ENCODE peak calls at places on chromosomes 5 and 9, in ten cellular contexts. One of them, this sample, is unnamed.

GRCh38 chr9:129206921-129207320 is 28.9 kb upstream of the IER5L start:
- DNase-seq in heart left ventricle: no peak
- DNase-seq in NB4: no peak
- DNase-seq in body of pancreas: no peak
- DNase-seq in IMR-90: no peak
- DNase-seq in breast epithelium: no peak
- DNase-seq in GM12892: no peak
- DNase-seq in endothelial cell of umbilical vein: no peak
- DNase-seq in transverse colon: no peak
- DNase-seq in K562: no peak
- DNase-seq in this sample: no peak

GRCh38 chr9:123763910-123764588 is 165.9 kb downstream of the DENND1A start:
- DNase-seq in heart left ventricle: no peak
- DNase-seq in NB4: no peak
- DNase-seq in body of pancreas: no peak
- DNase-seq in IMR-90: peak
- DNase-seq in breast epithelium: no peak
- DNase-seq in GM12892: no peak
- DNase-seq in endothelial cell of umbilical vein: no peak
- DNase-seq in transverse colon: no peak
- DNase-seq in K562: no peak
- DNase-seq in this sample: no peak

GRCh38 chr9:79570449-79571308 is 1.1 kb upstream of the TLE4 start:
- DNase-seq in heart left ventricle: peak
- DNase-seq in NB4: peak
- DNase-seq in body of pancreas: no peak
- DNase-seq in IMR-90: peak
- DNase-seq in breast epithelium: peak
- DNase-seq in GM12892: peak
- DNase-seq in endothelial cell of umbilical vein: peak
- DNase-seq in transverse colon: peak
- DNase-seq in K562: peak
- DNase-seq in this sample: peak

GRCh38 chr5:95124731-95125130 is 160.2 kb downstream of the MCTP1 start:
- DNase-seq in heart left ventricle: no peak
- DNase-seq in NB4: no peak
- DNase-seq in body of pancreas: no peak
- DNase-seq in IMR-90: no peak
- DNase-seq in breast epithelium: no peak
- DNase-seq in GM12892: no peak
- DNase-seq in endothelial cell of umbilical vein: no peak
- DNase-seq in transverse colon: no peak
- DNase-seq in K562: no peak
- DNase-seq in this sample: no peak

GRCh38 chr5:179393078-179393477 is 47.8 kb upstream of the ADAMTS2 start:
- DNase-seq in heart left ventricle: no peak
- DNase-seq in NB4: peak
- DNase-seq in body of pancreas: no peak
- DNase-seq in IMR-90: peak
- DNase-seq in breast epithelium: no peak
- DNase-seq in GM12892: no peak
- DNase-seq in endothelial cell of umbilical vein: no peak
- DNase-seq in transverse colon: no peak
- DNase-seq in K562: no peak
- DNase-seq in this sample: no peak

GRCh38 chr5:109619661-109620060 is 70.1 kb upstream of the MAN2A1 start:
- DNase-seq in heart left ventricle: no peak
- DNase-seq in NB4: no peak
- DNase-seq in body of pancreas: no peak
- DNase-seq in IMR-90: no peak
- DNase-seq in breast epithelium: no peak
- DNase-seq in GM12892: no peak
- DNase-seq in endothelial cell of umbilical vein: no peak
- DNase-seq in transverse colon: no peak
- DNase-seq in K562: no peak
- DNase-seq in this sample: no peak

GRCh38 chr9:136054798-136055714 is 40.0 kb downstream of the NACC2 start:
- DNase-seq in heart left ventricle: no peak
- DNase-seq in NB4: no peak
- DNase-seq in body of pancreas: no peak
- DNase-seq in IMR-90: no peak
- DNase-seq in breast epithelium: no peak
- DNase-seq in GM12892: peak
- DNase-seq in endothelial cell of umbilical vein: no peak
- DNase-seq in transverse colon: no peak
- DNase-seq in K562: no peak
- DNase-seq in this sample: no peak

GRCh38 chr5:90248640-90249039 is 160.9 kb downstream of the CETN3 start:
- DNase-seq in heart left ventricle: no peak
- DNase-seq in NB4: no peak
- DNase-seq in body of pancreas: no peak
- DNase-seq in IMR-90: no peak
- DNase-seq in breast epithelium: no peak
- DNase-seq in GM12892: no peak
- DNase-seq in endothelial cell of umbilical vein: no peak
- DNase-seq in transverse colon: no peak
- DNase-seq in K562: no peak
- DNase-seq in this sample: no peak

GRCh38 chr5:127697894-127698600 is 5.1 kb upstream of the CCDC192 start:
- DNase-seq in heart left ventricle: no peak
- DNase-seq in NB4: no peak
- DNase-seq in body of pancreas: no peak
- DNase-seq in IMR-90: peak
- DNase-seq in breast epithelium: no peak
- DNase-seq in GM12892: no peak
- DNase-seq in endothelial cell of umbilical vein: no peak
- DNase-seq in transverse colon: no peak
- DNase-seq in K562: no peak
- DNase-seq in this sample: no peak

GRCh38 chr9:119967867-119968535 is 598.8 kb upstream of the BRINP1 start:
- DNase-seq in heart left ventricle: no peak
- DNase-seq in NB4: no peak
- DNase-seq in body of pancreas: no peak
- DNase-seq in IMR-90: no peak
- DNase-seq in breast epithelium: no peak
- DNase-seq in GM12892: no peak
- DNase-seq in endothelial cell of umbilical vein: no peak
- DNase-seq in transverse colon: no peak
- DNase-seq in K562: no peak
- DNase-seq in this sample: no peak

GRCh38 chr5:145471831-145472616 is 363.1 kb downstream of the PRELID2 start:
- DNase-seq in heart left ventricle: no peak
- DNase-seq in NB4: no peak
- DNase-seq in body of pancreas: peak
- DNase-seq in IMR-90: peak
- DNase-seq in breast epithelium: no peak
- DNase-seq in GM12892: no peak
- DNase-seq in endothelial cell of umbilical vein: peak
- DNase-seq in transverse colon: no peak
- DNase-seq in K562: peak
- DNase-seq in this sample: peak

GRCh38 chr5:140295414-140295813 is 7.5 kb downstream of the PFDN1 start:
- DNase-seq in heart left ventricle: peak
- DNase-seq in NB4: peak
- DNase-seq in body of pancreas: peak
- DNase-seq in IMR-90: peak
- DNase-seq in breast epithelium: no peak
- DNase-seq in GM12892: no peak
- DNase-seq in endothelial cell of umbilical vein: peak
- DNase-seq in transverse colon: peak
- DNase-seq in K562: peak
- DNase-seq in this sample: peak

GRCh38 chr5:140297283-140297682 is 5.6 kb downstream of the PFDN1 start:
- DNase-seq in heart left ventricle: no peak
- DNase-seq in NB4: no peak
- DNase-seq in body of pancreas: no peak
- DNase-seq in IMR-90: no peak
- DNase-seq in breast epithelium: no peak
- DNase-seq in GM12892: no peak
- DNase-seq in endothelial cell of umbilical vein: no peak
- DNase-seq in transverse colon: no peak
- DNase-seq in K562: no peak
- DNase-seq in this sample: no peak

GRCh38 chr5:140298183-140298601 is 4.7 kb downstream of the PFDN1 start:
- DNase-seq in heart left ventricle: no peak
- DNase-seq in NB4: no peak
- DNase-seq in body of pancreas: no peak
- DNase-seq in IMR-90: peak
- DNase-seq in breast epithelium: no peak
- DNase-seq in GM12892: no peak
- DNase-seq in endothelial cell of umbilical vein: peak
- DNase-seq in transverse colon: no peak
- DNase-seq in K562: no peak
- DNase-seq in this sample: no peak

GRCh38 chr5:140294753-140295152 is 8.1 kb downstream of the PFDN1 start:
- DNase-seq in heart left ventricle: no peak
- DNase-seq in NB4: no peak
- DNase-seq in body of pancreas: no peak
- DNase-seq in IMR-90: no peak
- DNase-seq in breast epithelium: no peak
- DNase-seq in GM12892: no peak
- DNase-seq in endothelial cell of umbilical vein: no peak
- DNase-seq in transverse colon: no peak
- DNase-seq in K562: no peak
- DNase-seq in this sample: no peak

GRCh38 chr5:140296289-140296688 is 6.6 kb downstream of the PFDN1 start:
- DNase-seq in heart left ventricle: no peak
- DNase-seq in NB4: no peak
- DNase-seq in body of pancreas: no peak
- DNase-seq in IMR-90: no peak
- DNase-seq in breast epithelium: no peak
- DNase-seq in GM12892: no peak
- DNase-seq in endothelial cell of umbilical vein: peak
- DNase-seq in transverse colon: no peak
- DNase-seq in K562: no peak
- DNase-seq in this sample: no peak
- TF ChIP-seq POLR2A in heart left ventricle: no peak
- TF ChIP-seq POLR2A in NB4: no peak
- TF ChIP-seq POLR2A in body of pancreas: no peak
- TF ChIP-seq POLR2A in IMR-90: no peak
- TF ChIP-seq POLR2A in breast epithelium: no peak
- TF ChIP-seq POLR2A in GM12892: no peak
- TF ChIP-seq POLR2A in endothelial cell of umbilical vein: no peak
- TF ChIP-seq POLR2A in transverse colon: no peak
- TF ChIP-seq POLR2A in K562: no peak
- TF ChIP-seq POLR2A in this sample: no peak

GRCh38 chr5:139262414-139263139 is 31.0 kb upstream of the MATR3 start:
- DNase-seq in heart left ventricle: peak
- DNase-seq in NB4: peak
- DNase-seq in body of pancreas: peak
- DNase-seq in IMR-90: peak
- DNase-seq in breast epithelium: peak
- DNase-seq in GM12892: peak
- DNase-seq in endothelial cell of umbilical vein: peak
- DNase-seq in transverse colon: peak
- DNase-seq in K562: peak
- DNase-seq in this sample: peak
- TF ChIP-seq POLR2A in heart left ventricle: no peak
- TF ChIP-seq POLR2A in NB4: no peak
- TF ChIP-seq POLR2A in body of pancreas: no peak
- TF ChIP-seq POLR2A in IMR-90: peak
- TF ChIP-seq POLR2A in breast epithelium: no peak
- TF ChIP-seq POLR2A in GM12892: no peak
- TF ChIP-seq POLR2A in endothelial cell of umbilical vein: no peak
- TF ChIP-seq POLR2A in transverse colon: no peak
- TF ChIP-seq POLR2A in K562: no peak
- TF ChIP-seq POLR2A in this sample: no peak

DNA sequence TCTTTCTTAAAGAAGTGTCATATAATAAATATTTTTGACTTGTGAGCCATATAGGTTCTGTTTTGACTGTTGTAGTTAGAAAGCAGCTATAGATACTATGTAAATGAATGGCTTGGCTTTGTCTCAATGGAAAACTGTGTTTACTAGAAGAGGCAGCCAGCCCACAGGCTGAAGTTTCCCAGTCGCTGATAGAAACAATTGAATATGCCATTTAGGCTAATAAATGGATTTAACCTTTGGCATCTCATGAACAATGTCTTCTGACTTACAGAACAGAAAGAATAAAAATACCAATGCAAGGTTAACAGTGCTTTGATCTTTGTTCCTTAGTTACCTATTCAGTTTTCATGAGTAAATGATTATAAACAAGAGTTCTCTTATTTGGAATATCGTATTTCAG is 120.6 kb downstream of the PAM start:
- DNase-seq in heart left ventricle: no peak
- DNase-seq in NB4: no peak
- DNase-seq in body of pancreas: no peak
- DNase-seq in IMR-90: no peak
- DNase-seq in breast epithelium: no peak
- DNase-seq in GM12892: no peak
- DNase-seq in endothelial cell of umbilical vein: peak
- DNase-seq in transverse colon: no peak
- DNase-seq in K562: no peak
- DNase-seq in this sample: no peak
- TF ChIP-seq POLR2A in heart left ventricle: no peak
- TF ChIP-seq POLR2A in NB4: no peak
- TF ChIP-seq POLR2A in body of pancreas: no peak
- TF ChIP-seq POLR2A in IMR-90: no peak
- TF ChIP-seq POLR2A in breast epithelium: no peak
- TF ChIP-seq POLR2A in GM12892: no peak
- TF ChIP-seq POLR2A in endothelial cell of umbilical vein: no peak
- TF ChIP-seq POLR2A in transverse colon: no peak
- TF ChIP-seq POLR2A in K562: no peak
- TF ChIP-seq POLR2A in this sample: no peak

GRCh38 chr5:143506881-143507552 is 103.5 kb upstream of the NR3C1 start:
- DNase-seq in heart left ventricle: no peak
- DNase-seq in NB4: no peak
- DNase-seq in body of pancreas: peak
- DNase-seq in IMR-90: peak
- DNase-seq in breast epithelium: no peak
- DNase-seq in GM12892: no peak
- DNase-seq in endothelial cell of umbilical vein: peak
- DNase-seq in transverse colon: no peak
- DNase-seq in K562: no peak
- DNase-seq in this sample: no peak

GRCh38 chr5:143505934-143506333 is 102.4 kb upstream of the NR3C1 start:
- DNase-seq in heart left ventricle: no peak
- DNase-seq in NB4: no peak
- DNase-seq in body of pancreas: no peak
- DNase-seq in IMR-90: no peak
- DNase-seq in breast epithelium: no peak
- DNase-seq in GM12892: no peak
- DNase-seq in endothelial cell of umbilical vein: no peak
- DNase-seq in transverse colon: no peak
- DNase-seq in K562: no peak
- DNase-seq in this sample: no peak

GRCh38 chr5:143509758-143510221 is 106.3 kb upstream of the NR3C1 start:
- DNase-seq in heart left ventricle: no peak
- DNase-seq in NB4: no peak
- DNase-seq in body of pancreas: no peak
- DNase-seq in IMR-90: no peak
- DNase-seq in breast epithelium: no peak
- DNase-seq in GM12892: no peak
- DNase-seq in endothelial cell of umbilical vein: no peak
- DNase-seq in transverse colon: no peak
- DNase-seq in K562: no peak
- DNase-seq in this sample: no peak

GRCh38 chr5:143501176-143501840 is 97.8 kb upstream of the NR3C1 start:
- DNase-seq in heart left ventricle: no peak
- DNase-seq in NB4: no peak
- DNase-seq in body of pancreas: no peak
- DNase-seq in IMR-90: no peak
- DNase-seq in breast epithelium: no peak
- DNase-seq in GM12892: no peak
- DNase-seq in endothelial cell of umbilical vein: no peak
- DNase-seq in transverse colon: no peak
- DNase-seq in K562: no peak
- DNase-seq in this sample: no peak

GRCh38 chr5:143505354-143505753 is 101.9 kb upstream of the NR3C1 start:
- DNase-seq in heart left ventricle: no peak
- DNase-seq in NB4: no peak
- DNase-seq in body of pancreas: no peak
- DNase-seq in IMR-90: no peak
- DNase-seq in breast epithelium: no peak
- DNase-seq in GM12892: no peak
- DNase-seq in endothelial cell of umbilical vein: no peak
- DNase-seq in transverse colon: no peak
- DNase-seq in K562: no peak
- DNase-seq in this sample: no peak
- TF ChIP-seq POLR2A in heart left ventricle: no peak
- TF ChIP-seq POLR2A in NB4: no peak
- TF ChIP-seq POLR2A in body of pancreas: no peak
- TF ChIP-seq POLR2A in IMR-90: no peak
- TF ChIP-seq POLR2A in breast epithelium: no peak
- TF ChIP-seq POLR2A in GM12892: no peak
- TF ChIP-seq POLR2A in endothelial cell of umbilical vein: no peak
- TF ChIP-seq POLR2A in transverse colon: no peak
- TF ChIP-seq POLR2A in K562: no peak
- TF ChIP-seq POLR2A in this sample: no peak

This sample was measured in erythroblast.